ENCODE peak calls at places on chromosomes 11 and 22, in six cellular contexts. W is T-cell, F is DMS53, P is GF-D8, Z is NCI-H748 treated with DMSO at 0.1 percent for 48 hours, N is endothelial cell. L is an unnamed sample.

GRCh38 chr11:29300441-29300840 is 716.4 kb downstream of the KCNA4 start:
- DNase-seq in W (no peak), F (no peak), P (no peak), Z (no peak), N (no peak), L (no peak)

GRCh38 chr11:102528618-102529017 is 1.9 kb downstream of the MMP7 start:
- DNase-seq in W (no peak), F (no peak), P (no peak), Z (no peak), N (no peak), L (no peak)

GRCh38 chr11:37459430-37459829 is 861.4 kb upstream of the RAG2 start:
- DNase-seq in W (no peak), F (no peak), P (no peak), Z (no peak), N (no peak), L (no peak)

GRCh38 chr11:57340228-57340627 is 2.1 kb downstream of the P2RX3 start:
- DNase-seq in W (no peak), F (peak; percentile 14), P (no peak), Z (no peak), N (peak; percentile 50), L (no peak)

GRCh38 chr22:46522743-46523300 is 14.6 kb downstream of the CELSR1 start:
- DNase-seq in W (no peak), F (no peak), P (no peak), Z (no peak), N (no peak), L (no peak)

GRCh38 chr11:34263462-34264186 is 94.2 kb downstream of the ABTB2 start:
- DNase-seq in W (no peak), F (peak; percentile 86), P (no peak), Z (peak; percentile 40), N (no peak), L (no peak)

GRCh38 chr22:20206709-20207215 is 55.9 kb upstream of the CCDC188 start:
- DNase-seq in W (no peak), F (peak; percentile 3), P (no peak), Z (no peak), N (no peak), L (no peak)

GRCh38 chr11:43790444-43790794 is 90.2 kb upstream of the ALKBH3 start:
- DNase-seq in W (no peak), F (no peak), P (no peak), Z (no peak), N (no peak), L (no peak)

GRCh38 chr11:7892751-7893356 is 38.2 kb downstream of the OR10A6 start:
- DNase-seq in W (no peak), F (peak; percentile 85), P (no peak), Z (peak; percentile 21), N (no peak), L (peak; percentile 35)

GRCh38 chr11:95241673-95242072 is 10.7 kb upstream of the SESN3 start:
- DNase-seq in W (no peak), F (no peak), P (no peak), Z (no peak), N (no peak), L (no peak)

GRCh38 chr11:113690619-113691569 is 15.2 kb downstream of the TMPRSS5 start:
- DNase-seq in W (no peak), F (peak; percentile 18), P (no peak), Z (no peak), N (peak; percentile 51), L (peak; percentile 36)

GRCh38 chr22:39306456-39307361 is 12.7 kb downstream of the RPL3 start:
- DNase-seq in W (peak; percentile 32), F (peak; percentile 73), P (no peak), Z (no peak), N (peak; percentile 55), L (no peak)

GRCh38 chr11:44018127-44018521 is 29.7 kb upstream of the ACCSL start:
- DNase-seq in W (no peak), F (no peak), P (no peak), Z (no peak), N (no peak), L (no peak)

GRCh38 chr11:62081378-62082291 is 42.2 kb upstream of the INCENP start:
- DNase-seq in W (peak; percentile 68), F (peak; percentile 75), P (no peak), Z (peak; percentile 74), N (peak; percentile 84), L (peak; percentile 69)

GRCh38 chr11:57482782-57483569 is 22.6 kb downstream of the RTN4RL2 start:
- DNase-seq in W (peak; percentile 28), F (peak; percentile 58), P (no peak), Z (peak; percentile 13), N (peak; percentile 75), L (peak; percentile 55)

GRCh38 chr11:91792779-91793262 is 431.8 kb upstream of the FAT3 start:
- DNase-seq in W (no peak), F (peak; percentile 36), P (no peak), Z (no peak), N (no peak), L (no peak)

GRCh38 chr11:61102667-61103491 is 590 bp downstream of the CD5 start:
- DNase-seq in W (no peak), F (no peak), P (no peak), Z (no peak), N (no peak), L (no peak)

GRCh38 chr11:66262696-66263095 is 5.7 kb upstream of the RAB1B start:
- DNase-seq in W (no peak), F (no peak), P (no peak), Z (no peak), N (no peak), L (no peak)

GRCh38 chr11:117861151-117862018 is 15.1 kb downstream of the FXYD6 start:
- DNase-seq in W (no peak), F (peak; percentile 36), P (no peak), Z (peak; percentile 88), N (no peak), L (peak; percentile 66)

GRCh38 chr11:72762641-72763304 is 10.6 kb upstream of the ARAP1 start:
- DNase-seq in W (no peak), F (no peak), P (no peak), Z (no peak), N (no peak), L (no peak)

GRCh38 chr11:35247428-35247827 is 108.5 kb downstream of the CD44 start:
- DNase-seq in W (peak; percentile 29), F (no peak), P (no peak), Z (no peak), N (no peak), L (no peak)

GRCh38 chr11:88552377-88553029 is 215.0 kb upstream of the CTSC start:
- DNase-seq in W (peak; percentile 9), F (peak; percentile 84), P (no peak), Z (no peak), N (peak; percentile 64), L (peak; percentile 12)

GRCh38 chr11:60933416-60933815 is 9.2 kb downstream of the TMEM132A start:
- DNase-seq in W (no peak), F (no peak), P (no peak), Z (no peak), N (no peak), L (no peak)

GRCh38 chr11:114169321-114169749 is 109.8 kb downstream of the ZBTB16 start:
- DNase-seq in W (no peak), F (no peak), P (peak; percentile 59), Z (no peak), N (no peak), L (no peak)

GRCh38 chr11:34870548-34871209 is 45.5 kb downstream of the APIP start:
- DNase-seq in W (no peak), F (no peak), P (no peak), Z (no peak), N (no peak), L (no peak)

GRCh38 chr11:7759010-7759409 is 37.7 kb downstream of the OR5P2 start:
- DNase-seq in W (no peak), F (no peak), P (no peak), Z (no peak), N (no peak), L (no peak)

GRCh38 chr11:131408011-131408640 is 37.7 kb downstream of the NTM start:
- DNase-seq in W (no peak), F (peak; percentile 48), P (peak; percentile 93), Z (peak; percentile 3), N (peak; percentile 69), L (no peak)

GRCh38 chr11:95148421-95148820 is 58.8 kb downstream of the ENDOD1 start:
- DNase-seq in W (no peak), F (no peak), P (no peak), Z (no peak), N (no peak), L (no peak)

GRCh38 chr22:40603088-40603605 is 33.4 kb downstream of the MRTFA start:
- DNase-seq in W (no peak), F (no peak), P (no peak), Z (no peak), N (no peak), L (no peak)

GRCh38 chr11:65152157-65152556 is 17.8 kb upstream of the SYVN1 start:
- DNase-seq in W (no peak), F (no peak), P (no peak), Z (no peak), N (no peak), L (no peak)

GRCh38 chr11:93133710-93134109 is 64.1 kb downstream of the SLC36A4 start:
- DNase-seq in W (no peak), F (no peak), P (no peak), Z (no peak), N (no peak), L (no peak)

GRCh38 chr11:69418576-69419296 is 62.7 kb upstream of the LINC01488 start:
- DNase-seq in W (no peak), F (no peak), P (no peak), Z (no peak), N (no peak), L (no peak)

GRCh38 chr22:30425616-30426394 is at the start of gene MTFP1:
- DNase-seq in W (peak; percentile 17), F (peak; percentile 75), P (peak; percentile 67), Z (no peak), N (peak; percentile 73), L (peak; percentile 66)

GRCh38 chr22:36606114-36606513 is 77.1 kb upstream of the EIF3D start:
- DNase-seq in W (no peak), F (no peak), P (no peak), Z (no peak), N (no peak), L (no peak)

GRCh38 chr11:111569476-111569875 is 29.0 kb downstream of the LAYN start:
- DNase-seq in W (no peak), F (no peak), P (no peak), Z (no peak), N (no peak), L (no peak)

GRCh38 chr11:47607380-47607779 is 13.2 kb upstream of the C1QTNF4 start:
- DNase-seq in W (no peak), F (no peak), P (no peak), Z (no peak), N (no peak), L (no peak)

GRCh38 chr11:102187416-102188125 is 77.3 kb downstream of the YAP1 start:
- DNase-seq in W (no peak), F (peak; percentile 34), P (no peak), Z (no peak), N (no peak), L (no peak)

L was measured in neuronal stem cell.